ENCODE peak calls at places on chromosomes 12 and 14, in six cellular contexts. E, Q, Z, L, Y and D are unnamed samples.

GRCh38 chr14:23483216-23483854 is 13.8 kb downstream of the NGDN start:
- DNase-seq in Q (no peak), Y (no peak), E (no peak), L (no peak), Z (no peak), D (no peak)

GRCh38 chr12:121239335-121239678 is 29.4 kb downstream of the P2RX4 start:
- DNase-seq in L (no peak), Q (no peak), Z (no peak), Y (no peak), E (no peak), D (no peak)

GRCh38 chr12:18897816-18898215 is 159.9 kb downstream of the CAPZA3 start:
- DNase-seq in Y (no peak), L (no peak), E (no peak), Q (no peak), Z (no peak), D (no peak)

GRCh38 chr12:48601013-48601756 is 31.3 kb upstream of the LALBA start:
- DNase-seq in E (no peak), L (no peak), Q (no peak), Z (no peak), Y (no peak), D (no peak)

GRCh38 chr12:99706736-99707473 is 59.4 kb downstream of the GARIN6 start:
- DNase-seq in Q (no peak), E (no peak), Y (no peak), Z (no peak), L (no peak), D (no peak)

GRCh38 chr14:71139058-71139946 is 232.0 kb downstream of the PCNX1 start:
- DNase-seq in L (peak; percentile 34), Z (peak; percentile 53), Y (peak; percentile 73), Q (peak; percentile 56), E (peak; percentile 40), D (peak; percentile 57)

GRCh38 chr14:63200767-63201166 is 3.5 kb upstream of the RHOJ start:
- DNase-seq in Z (no peak), L (no peak), Y (no peak), E (no peak), Q (no peak), D (no peak)

GRCh38 chr12:47509398-47509851 is 196.4 kb downstream of the RPAP3 start:
- DNase-seq in E (no peak), Q (peak; percentile 37), Y (no peak), L (no peak), Z (no peak), D (no peak)

GRCh38 chr14:61555056-61555838 is 140.1 kb upstream of the HIF1A start:
- DNase-seq in Q (peak; percentile 44), Y (no peak), L (no peak), E (no peak), Z (no peak), D (no peak)

GRCh38 chr12:49357099-49357678 is 10.1 kb upstream of the SPATS2 start:
- DNase-seq in Z (no peak), E (no peak), Y (no peak), L (no peak), Q (peak; percentile 63), D (no peak)

GRCh38 chr14:58191763-58192596 is 8.0 kb upstream of the ACTR10 start:
- DNase-seq in Q (no peak), E (no peak), L (no peak), Z (no peak), Y (no peak), D (no peak)

GRCh38 chr14:29799718-29800117 is 127.9 kb downstream of the PRKD1 start:
- DNase-seq in Z (no peak), E (peak; percentile 31), Y (no peak), L (no peak), Q (no peak), D (no peak)

GRCh38 chr12:26807292-26807691 is 25.7 kb downstream of the ITPR2 start:
- DNase-seq in L (no peak), E (no peak), Z (no peak), Q (no peak), Y (no peak), D (no peak)

GRCh38 chr14:102215071-102215470 is 75.4 kb downstream of the WDR20 start:
- DNase-seq in Q (peak; percentile 78), L (peak; percentile 45), E (peak; percentile 73), Z (no peak), Y (no peak), D (no peak)

GRCh38 chr12:91367234-91367849 is 184.7 kb upstream of the DCN start:
- DNase-seq in L (no peak), Z (no peak), E (no peak), Y (no peak), Q (peak; percentile 25), D (no peak)

GRCh38 chr12:52175411-52176350 is 16.1 kb downstream of the KRT80 start:
- DNase-seq in Q (peak; percentile 33), L (no peak), Y (peak; percentile 45), E (no peak), Z (no peak), D (no peak)

GRCh38 chr12:81257952-81258551 is 180.2 kb downstream of the ACSS3 start:
- DNase-seq in Z (no peak), L (no peak), E (no peak), Q (peak; percentile 70), Y (no peak), D (no peak)

GRCh38 chr12:88325076-88325827 is 183.1 kb downstream of the TMTC3 start:
- DNase-seq in Y (no peak), E (no peak), L (no peak), Q (peak; percentile 94), Z (no peak), D (no peak)

GRCh38 chr14:62213516-62213915 is 451.3 kb downstream of the SNAPC1 start:
- DNase-seq in Z (no peak), Y (no peak), Q (peak; percentile 52), E (no peak), L (no peak), D (no peak)

GRCh38 chr14:95233702-95234241 is 76.4 kb upstream of the DICER1 start:
- DNase-seq in Y (peak; percentile 46), E (peak; percentile 95), L (peak; percentile 40), Z (peak; percentile 68), Q (no peak), D (no peak)

GRCh38 chr14:31307618-31308017 is 100.0 kb upstream of the HECTD1 start:
- DNase-seq in Q (no peak), L (no peak), E (no peak), Y (no peak), Z (no peak), D (no peak)

GRCh38 chr14:34227834-34228662 is 234.0 kb downstream of the SPTSSA start:
- DNase-seq in E (peak; percentile 57), L (peak; percentile 54), Z (peak; percentile 71), Y (peak; percentile 67), Q (peak; percentile 61), D (no peak)

GRCh38 chr12:75814856-75815754 is 216.5 kb downstream of the PHLDA1 start:
- DNase-seq in Q (peak; percentile 98), E (peak; percentile 9), Y (no peak), L (no peak), Z (no peak), D (no peak)

GRCh38 chr12:68304626-68305025 is 27.5 kb downstream of the MDM1 start:
- DNase-seq in E (no peak), L (no peak), Z (no peak), Y (no peak), Q (no peak), D (no peak)

GRCh38 chr12:10740182-10740581 is 17.1 kb upstream of the YBX3 start:
- DNase-seq in Y (no peak), Z (no peak), Q (no peak), E (no peak), L (no peak), D (no peak)

DNA sequence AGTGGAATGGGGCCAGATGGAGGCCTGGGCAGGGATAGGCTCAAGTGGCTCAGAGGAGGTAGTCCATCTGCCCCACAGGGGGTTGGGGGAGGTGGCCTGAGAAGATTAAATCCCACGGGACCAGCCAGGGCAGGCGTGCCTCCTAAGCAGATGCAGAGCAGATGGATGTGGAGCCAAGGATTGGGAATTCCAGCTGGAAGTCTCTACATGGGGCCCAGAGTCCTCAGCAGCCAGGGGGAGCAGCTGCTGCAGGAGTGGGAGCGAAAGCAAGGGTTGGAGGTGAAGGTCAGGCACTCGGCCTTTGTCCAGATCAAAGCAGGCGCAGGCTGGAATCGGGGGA is 42.4 kb upstream of the VRK1 start:
- DNase-seq in Q (no peak), Z (no peak), L (no peak), E (no peak), Y (no peak), D (no peak)
- TF ChIP-seq CTCF in Q (no peak), Z (no peak), L (no peak), E (no peak), Y (no peak), D (no peak)

DNA sequence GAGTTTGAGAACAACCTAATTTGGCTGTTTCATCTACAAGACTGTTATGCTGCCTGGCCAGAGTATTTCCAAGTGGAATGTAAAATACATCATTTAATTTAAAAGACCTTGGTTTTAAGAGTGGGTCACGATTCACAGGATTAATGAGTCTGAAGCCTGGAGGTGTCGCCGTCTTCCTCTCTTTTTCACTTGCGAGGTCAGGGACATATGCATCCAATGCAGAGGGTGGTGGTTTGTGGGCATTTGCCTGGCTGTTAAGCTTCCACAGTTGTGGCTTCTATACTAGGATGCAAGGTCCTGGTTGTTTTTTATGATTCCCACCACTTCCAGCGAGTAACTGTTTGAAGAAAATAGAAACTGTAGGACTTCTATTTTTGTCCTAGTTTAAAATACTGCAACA is 22.8 kb upstream of the RASSF3 start:
- DNase-seq in E (no peak), Q (no peak), Z (no peak), L (no peak), Y (no peak), D (no peak)
- TF ChIP-seq CTCF in E (no peak), Q (no peak), Z (no peak), L (no peak), Y (no peak), D (no peak)

DNA sequence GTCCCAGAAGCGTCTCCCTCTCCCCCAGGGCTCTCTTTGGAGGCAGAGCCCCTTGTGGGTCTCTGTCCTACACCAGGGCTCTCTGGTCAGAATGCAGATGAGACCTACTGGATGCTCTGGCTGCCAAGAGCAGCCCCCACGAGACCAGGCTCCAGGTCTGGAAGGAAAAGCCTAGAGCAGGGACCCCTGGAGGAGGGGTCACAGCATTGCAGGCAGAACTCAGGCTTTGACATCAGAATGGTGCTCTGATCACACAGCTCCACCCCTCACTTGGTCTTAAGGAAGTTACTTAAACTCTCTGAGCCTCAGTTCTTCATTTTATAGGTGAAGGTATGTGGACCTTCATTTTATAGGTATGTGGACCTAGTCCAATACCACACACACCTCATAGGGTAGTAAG is 83.1 kb downstream of the ARL6IP4 start:
- DNase-seq in Z (no peak), Y (peak; percentile 30), Q (no peak), L (no peak), E (no peak), D (no peak)
- TF ChIP-seq CTCF in Z (no peak), Y (no peak), Q (peak; percentile 48), L (no peak), E (no peak), D (no peak)

DNA sequence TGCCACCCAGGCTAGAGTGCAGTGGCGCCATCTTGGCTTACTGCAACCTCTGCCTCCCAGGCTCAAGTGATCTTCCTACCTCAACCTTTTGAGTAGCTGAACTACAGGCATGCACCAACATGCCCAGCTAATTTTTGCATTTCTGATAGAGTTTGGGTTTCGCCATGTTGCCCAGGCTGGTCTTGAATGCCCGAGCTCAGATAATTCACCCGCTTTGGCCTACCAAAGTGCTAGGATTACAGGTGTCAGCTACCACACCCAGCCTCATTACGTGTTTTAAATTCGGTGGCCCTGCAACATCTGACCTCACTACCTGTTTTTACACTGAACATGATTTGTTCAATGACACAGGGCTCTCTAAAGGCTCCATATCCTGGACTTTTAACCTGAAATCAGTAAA is 22.9 kb upstream of the RDH16 start:
- DNase-seq in Z (no peak), Y (no peak), E (no peak), L (no peak), Q (no peak), D (no peak)
- TF ChIP-seq CTCF in Z (no peak), Y (no peak), E (no peak), L (no peak), Q (no peak), D (no peak)